ENCODE peak calls at places on chromosomes 16 and 17, in six cellular contexts. Y is transverse colon, J is ovary, P is right lobe of liver, H is sigmoid colon, A is esophagus squamous epithelium. G is an unnamed sample.

GRCh38 chr16:3954411-3954921 is 74.0 kb upstream of the CREBBP start:
- DNase-seq in Y (no peak), J (peak; percentile 26), P (no peak), H (peak; percentile 59), A (no peak), G (no peak)

GRCh38 chr17:59149841-59150511 is 5.0 kb downstream of the SKA2 start:
- DNase-seq in Y (no peak), J (no peak), P (no peak), H (no peak), A (no peak), G (no peak)

GRCh38 chr17:76076100-76076764 is 1.7 kb downstream of the GALR2 start:
- DNase-seq in Y (no peak), J (no peak), P (no peak), H (no peak), A (no peak), G (peak; percentile 75)

GRCh38 chr16:14003119-14003570 is 68.0 kb upstream of the MRTFB start:
- DNase-seq in Y (peak; percentile 29), J (peak; percentile 45), P (peak; percentile 24), H (peak; percentile 71), A (no peak), G (peak; percentile 63)

GRCh38 chr17:44385287-44386181 is 3.9 kb downstream of the ITGA2B start:
- DNase-seq in Y (peak; percentile 84), J (peak; percentile 92), P (peak; percentile 80), H (peak; percentile 93), A (no peak), G (peak; percentile 96)

GRCh38 chr16:86774931-86775330 is 196.6 kb downstream of the FOXL1 start:
- DNase-seq in Y (no peak), J (no peak), P (no peak), H (peak; percentile 28), A (no peak), G (no peak)

GRCh38 chr16:28987170-28987853 is 2.5 kb downstream of the LAT start:
- DNase-seq in Y (no peak), J (no peak), P (no peak), H (no peak), A (no peak), G (no peak)

GRCh38 chr17:30219833-30220232 is 15.7 kb downstream of the SLC6A4 start:
- DNase-seq in Y (no peak), J (no peak), P (peak; percentile 74), H (no peak), A (no peak), G (no peak)

GRCh38 chr17:9435165-9435564 is 140.5 kb downstream of the STX8 start:
- DNase-seq in Y (no peak), J (no peak), P (no peak), H (no peak), A (no peak), G (no peak)

GRCh38 chr17:70074991-70075390 is at the start of gene KCNJ16:
- DNase-seq in Y (peak; percentile 43), J (no peak), P (no peak), H (no peak), A (no peak), G (no peak)

GRCh38 chr17:78568494-78569115 is 8.6 kb downstream of the DNAH17 start:
- DNase-seq in Y (no peak), J (no peak), P (no peak), H (no peak), A (no peak), G (no peak)

GRCh38 chr16:66467611-66468010 is 40.5 kb downstream of the BEAN1 start:
- DNase-seq in Y (no peak), J (no peak), P (no peak), H (peak; percentile 26), A (no peak), G (no peak)

GRCh38 chr16:81778861-81779539 is at the start of gene PLCG2:
- DNase-seq in Y (peak; percentile 87), J (peak; percentile 20), P (peak; percentile 87), H (peak; percentile 76), A (peak; percentile 26), G (peak; percentile 98)

GRCh38 chr16:77807-78443 is at the start of gene MPG:
- DNase-seq in Y (peak; percentile 90), J (peak; percentile 92), P (peak; percentile 89), H (peak; percentile 95), A (no peak), G (peak; percentile 84)

GRCh38 chr16:56013962-56014552 is 138.9 kb upstream of the CES5A start:
- DNase-seq in Y (peak; percentile 8), J (no peak), P (peak; percentile 62), H (no peak), A (no peak), G (no peak)

GRCh38 chr16:30377050-30377811 is 2.6 kb downstream of the MYL11 start:
- DNase-seq in Y (no peak), J (no peak), P (no peak), H (no peak), A (no peak), G (no peak)

GRCh38 chr17:43477832-43478634 is 5.7 kb upstream of the DHX8 start:
- DNase-seq in Y (no peak), J (no peak), P (peak; percentile 78), H (no peak), A (no peak), G (no peak)

GRCh38 chr17:71975331-71975801 is 145.5 kb upstream of the SOX9 start:
- DNase-seq in Y (peak; percentile 75), J (no peak), P (no peak), H (peak; percentile 73), A (no peak), G (no peak)

GRCh38 chr17:1617620-1618174 is 10.9 kb downstream of the SLC43A2 start:
- DNase-seq in Y (peak; percentile 82), J (peak; percentile 57), P (no peak), H (no peak), A (no peak), G (no peak)

GRCh38 chr17:35241520-35241919 is 1.4 kb upstream of the SLFN5 start:
- DNase-seq in Y (no peak), J (peak; percentile 21), P (peak; percentile 47), H (no peak), A (no peak), G (no peak)

GRCh38 chr17:35240861-35241260 is 2.0 kb upstream of the SLFN5 start:
- DNase-seq in Y (no peak), J (no peak), P (no peak), H (no peak), A (no peak), G (no peak)

GRCh38 chr17:35242158-35242804 is 591 bp upstream of the SLFN5 start:
- DNase-seq in Y (peak; percentile 85), J (peak; percentile 59), P (peak; percentile 78), H (peak; percentile 77), A (peak; percentile 37), G (peak; percentile 84)

GRCh38 chr17:35238817-35239216 is 4.1 kb upstream of the SLFN5 start:
- DNase-seq in Y (no peak), J (no peak), P (no peak), H (no peak), A (no peak), G (no peak)

DNA sequence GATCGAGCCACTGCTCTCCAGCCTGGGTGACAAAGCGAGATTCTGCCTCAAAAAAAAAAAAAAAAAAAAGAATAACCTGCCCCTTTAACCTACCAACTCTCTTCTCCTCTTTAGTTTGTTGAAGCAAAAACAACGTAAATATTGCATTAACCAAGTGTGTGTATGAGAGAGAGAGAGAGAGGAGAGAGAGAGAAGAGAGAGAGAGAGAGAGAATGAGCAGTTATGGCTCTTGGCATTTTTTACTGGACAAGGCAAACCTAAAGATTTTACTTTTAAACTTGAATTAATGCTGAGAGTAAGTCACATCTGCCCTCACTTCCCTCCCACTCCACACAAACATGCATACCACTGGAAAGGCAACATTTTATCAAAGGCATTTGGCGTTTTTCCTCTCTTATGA is 3.0 kb upstream of the SLFN5 start:
- DNase-seq in Y (no peak), J (no peak), P (no peak), H (no peak), A (no peak), G (no peak)
- H3K36me3 ChIP-seq in Y (no peaks in the 10 kb centered on the region), J (no peaks in the 10 kb centered on the region), P (no peaks in the 10 kb centered on the region), H (no peaks in the 10 kb centered on the region), A (no peaks in the 10 kb centered on the region), G (no peaks in the 10 kb centered on the region)

GRCh38 chr17:74389094-74389753 is 21.9 kb downstream of the GPR142 start:
- DNase-seq in Y (no peak), J (no peak), P (no peak), H (no peak), A (no peak), G (no peak)

GRCh38 chr17:74391771-74392170 is 24.5 kb downstream of the GPR142 start:
- DNase-seq in Y (no peak), J (no peak), P (no peak), H (no peak), A (no peak), G (no peak)

GRCh38 chr17:74387365-74388218 is 20.3 kb downstream of the GPR142 start:
- DNase-seq in Y (no peak), J (no peak), P (no peak), H (no peak), A (no peak), G (no peak)

GRCh38 chr17:74390680-74391653 is 23.7 kb downstream of the GPR142 start:
- DNase-seq in Y (no peak), J (no peak), P (no peak), H (no peak), A (no peak), G (no peak)

GRCh38 chr17:74389937-74390679 is 22.8 kb downstream of the GPR142 start:
- DNase-seq in Y (no peak), J (no peak), P (no peak), H (no peak), A (no peak), G (no peak)
- H3K4me1 ChIP-seq in Y (peaks cover 4% of the 10 kb centered on the region), J (no peaks in the 10 kb centered on the region), P (no peaks in the 10 kb centered on the region), H (no peaks in the 10 kb centered on the region), A (peaks cover 13% of the 10 kb centered on the region), G (no peaks in the 10 kb centered on the region)

DNA sequence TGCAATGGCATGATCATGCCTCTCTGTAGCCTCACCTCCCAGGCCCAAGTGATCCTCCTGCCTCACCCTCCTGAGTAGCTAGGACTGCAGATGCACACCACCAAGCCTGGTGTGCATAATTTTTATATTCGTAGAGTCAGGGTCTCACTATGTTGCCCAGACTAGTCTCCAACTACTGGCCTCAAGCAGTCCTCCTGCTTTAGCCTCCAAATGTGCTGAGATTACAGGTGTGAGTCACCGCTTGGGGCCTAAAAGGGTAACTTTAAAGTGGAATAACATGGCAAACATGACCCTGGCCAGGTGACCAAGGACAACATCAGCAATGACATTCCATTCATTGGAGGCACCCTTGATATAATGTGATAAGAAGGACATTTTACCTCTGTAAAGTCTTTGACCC is 26.1 kb downstream of the HSBP1 start:
- DNase-seq in Y (no peak), J (no peak), P (no peak), H (no peak), A (no peak), G (no peak)
- TF ChIP-seq POLR2A in Y (no peak), J (no peak), P (no peak), H (no peak), A (no peak), G (no peak)

DNA sequence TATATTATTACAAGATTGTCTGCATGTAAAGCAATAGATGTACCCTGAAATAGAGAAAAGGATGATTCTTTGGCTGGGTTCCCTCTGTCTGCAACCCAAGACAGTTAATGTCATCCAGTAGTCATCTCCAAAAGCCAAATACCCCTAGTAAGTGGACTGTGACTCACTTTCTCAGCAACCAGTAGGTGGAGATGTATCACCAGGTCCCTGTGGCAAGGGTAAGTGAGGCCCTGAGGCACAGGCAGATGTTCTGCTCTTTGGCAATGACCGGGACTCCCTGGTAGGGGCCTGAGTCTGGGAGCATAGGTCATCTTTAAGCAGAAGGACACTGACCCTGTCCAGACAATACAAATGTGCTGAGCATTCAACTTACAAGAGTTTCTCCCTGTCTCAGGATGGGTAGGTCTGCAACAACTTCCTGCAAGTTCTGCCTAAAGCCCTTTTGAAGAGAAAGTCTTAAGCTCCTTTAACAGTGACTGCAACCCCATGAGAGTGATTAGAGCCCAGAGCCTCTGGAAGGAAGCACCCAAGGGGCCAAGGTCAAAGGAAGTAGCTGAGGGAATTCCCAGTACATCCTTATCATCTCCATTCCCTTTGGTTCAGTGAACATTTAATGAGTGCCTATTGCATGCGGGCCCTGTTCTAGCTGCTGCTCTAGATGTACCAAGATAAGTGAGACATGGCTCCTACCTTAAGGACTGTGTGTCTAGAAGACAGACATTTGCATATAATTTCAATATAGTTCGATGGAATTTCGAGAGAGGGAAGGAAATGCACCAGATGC is 31.9 kb downstream of the PMP22 start:
- DNase-seq in Y (no peak), J (no peak), P (no peak), H (no peak), A (no peak), G (no peak)
- H3K36me3 ChIP-seq in Y (no peaks in the 10 kb centered on the region), J (no peaks in the 10 kb centered on the region), P (no peaks in the 10 kb centered on the region), H (peaks cover 53% of the 10 kb centered on the region), A (no peaks in the 10 kb centered on the region), G (peaks cover 96% of the 10 kb centered on the region)